ENCODE peak calls at places on chromosomes 3 and 15, in seven cellular contexts. One of them, this sample, is unnamed.

GRCh38 chr3:141294848-141295247 is 63.2 kb downstream of the PXYLP1 start:
- DNase-seq in lower lobe of right lung: no peak
- DNase-seq in astrocyte: peak
- DNase-seq in transverse colon: no peak
- DNase-seq in GM13977: no peak
- DNase-seq in dorsolateral prefrontal cortex: no peak
- DNase-seq in OCI-LY7: no peak
- DNase-seq in this sample: no peak

GRCh38 chr3:36381311-36381956 is 1.1 kb downstream of the STAC start:
- DNase-seq in transverse colon: no peak
- DNase-seq in lower lobe of right lung: no peak
- DNase-seq in GM13977: no peak
- DNase-seq in astrocyte: no peak
- DNase-seq in dorsolateral prefrontal cortex: no peak
- DNase-seq in OCI-LY7: no peak
- DNase-seq in this sample: no peak

GRCh38 chr15:67331676-67332075 is 77.1 kb downstream of the IQCH start:
- DNase-seq in dorsolateral prefrontal cortex: no peak
- DNase-seq in OCI-LY7: no peak
- DNase-seq in transverse colon: no peak
- DNase-seq in GM13977: no peak
- DNase-seq in lower lobe of right lung: no peak
- DNase-seq in astrocyte: no peak
- DNase-seq in this sample: no peak

GRCh38 chr15:70892912-70893560 is 410 bp downstream of the LRRC49 start:
- DNase-seq in GM13977: no peak
- DNase-seq in astrocyte: peak
- DNase-seq in dorsolateral prefrontal cortex: peak
- DNase-seq in OCI-LY7: no peak
- DNase-seq in transverse colon: peak
- DNase-seq in lower lobe of right lung: no peak
- DNase-seq in this sample: no peak

GRCh38 chr15:55230051-55230670 is 33.4 kb upstream of the RSL24D1 start:
- DNase-seq in GM13977: no peak
- DNase-seq in dorsolateral prefrontal cortex: no peak
- DNase-seq in lower lobe of right lung: no peak
- DNase-seq in OCI-LY7: no peak
- DNase-seq in astrocyte: peak
- DNase-seq in transverse colon: no peak
- DNase-seq in this sample: no peak

GRCh38 chr15:74460298-74460697 is 662 bp downstream of the UBL7 start:
- DNase-seq in lower lobe of right lung: no peak
- DNase-seq in astrocyte: no peak
- DNase-seq in OCI-LY7: peak
- DNase-seq in dorsolateral prefrontal cortex: no peak
- DNase-seq in transverse colon: no peak
- DNase-seq in GM13977: peak
- DNase-seq in this sample: no peak

GRCh38 chr15:71275566-71276354 is 160.5 kb downstream of the THSD4 start:
- DNase-seq in GM13977: no peak
- DNase-seq in dorsolateral prefrontal cortex: no peak
- DNase-seq in transverse colon: no peak
- DNase-seq in OCI-LY7: no peak
- DNase-seq in astrocyte: peak
- DNase-seq in lower lobe of right lung: no peak
- DNase-seq in this sample: no peak

GRCh38 chr3:111979689-111980025 is 831 bp downstream of the ABHD10 start:
- DNase-seq in lower lobe of right lung: no peak
- DNase-seq in astrocyte: peak
- DNase-seq in GM13977: no peak
- DNase-seq in transverse colon: no peak
- DNase-seq in OCI-LY7: no peak
- DNase-seq in dorsolateral prefrontal cortex: no peak
- DNase-seq in this sample: no peak

GRCh38 chr3:139455855-139456254 is 20.5 kb downstream of the RBP2 start:
- DNase-seq in transverse colon: no peak
- DNase-seq in dorsolateral prefrontal cortex: no peak
- DNase-seq in astrocyte: no peak
- DNase-seq in lower lobe of right lung: no peak
- DNase-seq in OCI-LY7: no peak
- DNase-seq in GM13977: no peak
- DNase-seq in this sample: no peak

GRCh38 chr3:189842681-189843602 is 211.8 kb downstream of the TP63 start:
- DNase-seq in GM13977: no peak
- DNase-seq in OCI-LY7: no peak
- DNase-seq in dorsolateral prefrontal cortex: no peak
- DNase-seq in astrocyte: no peak
- DNase-seq in transverse colon: peak
- DNase-seq in lower lobe of right lung: no peak
- DNase-seq in this sample: no peak

GRCh38 chr3:185758912-185759311 is 65.9 kb downstream of the IGF2BP2 start:
- DNase-seq in astrocyte: no peak
- DNase-seq in OCI-LY7: no peak
- DNase-seq in lower lobe of right lung: no peak
- DNase-seq in dorsolateral prefrontal cortex: no peak
- DNase-seq in GM13977: no peak
- DNase-seq in transverse colon: no peak
- DNase-seq in this sample: no peak

GRCh38 chr3:149473314-149473990 is 1.0 kb upstream of the TM4SF4 start:
- DNase-seq in GM13977: no peak
- DNase-seq in OCI-LY7: no peak
- DNase-seq in lower lobe of right lung: peak
- DNase-seq in transverse colon: peak
- DNase-seq in dorsolateral prefrontal cortex: no peak
- DNase-seq in astrocyte: peak
- DNase-seq in this sample: peak

GRCh38 chr15:99452728-99453643 is 112.8 kb upstream of the MEF2A start:
- DNase-seq in lower lobe of right lung: peak
- DNase-seq in astrocyte: peak
- DNase-seq in OCI-LY7: no peak
- DNase-seq in GM13977: peak
- DNase-seq in dorsolateral prefrontal cortex: peak
- DNase-seq in transverse colon: peak
- DNase-seq in this sample: no peak

GRCh38 chr15:70299931-70300858 is 202.5 kb upstream of the TLE3 start:
- DNase-seq in GM13977: peak
- DNase-seq in astrocyte: no peak
- DNase-seq in dorsolateral prefrontal cortex: no peak
- DNase-seq in lower lobe of right lung: no peak
- DNase-seq in transverse colon: peak
- DNase-seq in OCI-LY7: peak
- DNase-seq in this sample: no peak

GRCh38 chr3:106296111-106296510 is 427.3 kb upstream of the CBLB start:
- DNase-seq in dorsolateral prefrontal cortex: no peak
- DNase-seq in GM13977: no peak
- DNase-seq in astrocyte: no peak
- DNase-seq in lower lobe of right lung: no peak
- DNase-seq in OCI-LY7: no peak
- DNase-seq in transverse colon: no peak
- DNase-seq in this sample: peak

GRCh38 chr3:139132976-139133375 is 88.3 kb upstream of the PRR23C start:
- DNase-seq in lower lobe of right lung: no peak
- DNase-seq in GM13977: no peak
- DNase-seq in dorsolateral prefrontal cortex: no peak
- DNase-seq in transverse colon: no peak
- DNase-seq in astrocyte: no peak
- DNase-seq in OCI-LY7: no peak
- DNase-seq in this sample: no peak

GRCh38 chr3:58198804-58199203 is 12.0 kb downstream of the DNASE1L3 start:
- DNase-seq in OCI-LY7: no peak
- DNase-seq in astrocyte: no peak
- DNase-seq in dorsolateral prefrontal cortex: no peak
- DNase-seq in lower lobe of right lung: no peak
- DNase-seq in transverse colon: no peak
- DNase-seq in GM13977: no peak
- DNase-seq in this sample: no peak

GRCh38 chr3:124395584-124396340 is 334.5 kb upstream of the UMPS start:
- DNase-seq in astrocyte: no peak
- DNase-seq in transverse colon: no peak
- DNase-seq in lower lobe of right lung: no peak
- DNase-seq in OCI-LY7: no peak
- DNase-seq in dorsolateral prefrontal cortex: no peak
- DNase-seq in GM13977: no peak
- DNase-seq in this sample: no peak

GRCh38 chr15:35305031-35305555 is 220.0 kb upstream of the NANOGP8 start:
- DNase-seq in transverse colon: no peak
- DNase-seq in dorsolateral prefrontal cortex: no peak
- DNase-seq in astrocyte: peak
- DNase-seq in GM13977: no peak
- DNase-seq in OCI-LY7: no peak
- DNase-seq in lower lobe of right lung: no peak
- DNase-seq in this sample: no peak

GRCh38 chr3:24521306-24522154 is 26.9 kb upstream of the THRB start:
- DNase-seq in GM13977: no peak
- DNase-seq in lower lobe of right lung: peak
- DNase-seq in OCI-LY7: no peak
- DNase-seq in astrocyte: peak
- DNase-seq in transverse colon: peak
- DNase-seq in dorsolateral prefrontal cortex: peak
- DNase-seq in this sample: no peak

GRCh38 chr3:99659032-99659431 is 20.6 kb downstream of the COL8A1 start:
- DNase-seq in astrocyte: peak
- DNase-seq in OCI-LY7: no peak
- DNase-seq in transverse colon: no peak
- DNase-seq in dorsolateral prefrontal cortex: no peak
- DNase-seq in lower lobe of right lung: no peak
- DNase-seq in GM13977: no peak
- DNase-seq in this sample: peak

GRCh38 chr3:16923112-16923511 is 38.4 kb downstream of the PLCL2 start:
- DNase-seq in GM13977: no peak
- DNase-seq in dorsolateral prefrontal cortex: no peak
- DNase-seq in transverse colon: no peak
- DNase-seq in OCI-LY7: no peak
- DNase-seq in lower lobe of right lung: no peak
- DNase-seq in astrocyte: no peak
- DNase-seq in this sample: no peak

GRCh38 chr3:13358051-13358450 is 62.1 kb downstream of the NUP210 start:
- DNase-seq in lower lobe of right lung: no peak
- DNase-seq in transverse colon: no peak
- DNase-seq in dorsolateral prefrontal cortex: no peak
- DNase-seq in OCI-LY7: no peak
- DNase-seq in astrocyte: no peak
- DNase-seq in GM13977: no peak
- DNase-seq in this sample: no peak

GRCh38 chr3:13352621-13353131 is 67.4 kb downstream of the NUP210 start:
- DNase-seq in transverse colon: no peak
- DNase-seq in OCI-LY7: no peak
- DNase-seq in astrocyte: peak
- DNase-seq in GM13977: no peak
- DNase-seq in dorsolateral prefrontal cortex: no peak
- DNase-seq in lower lobe of right lung: no peak
- DNase-seq in this sample: no peak

GRCh38 chr3:13349823-13350222 is 70.3 kb downstream of the NUP210 start:
- DNase-seq in dorsolateral prefrontal cortex: no peak
- DNase-seq in transverse colon: no peak
- DNase-seq in lower lobe of right lung: no peak
- DNase-seq in OCI-LY7: no peak
- DNase-seq in astrocyte: no peak
- DNase-seq in GM13977: no peak
- DNase-seq in this sample: no peak

GRCh38 chr3:13357074-13357473 is 63.0 kb downstream of the NUP210 start:
- DNase-seq in astrocyte: no peak
- DNase-seq in transverse colon: no peak
- DNase-seq in dorsolateral prefrontal cortex: no peak
- DNase-seq in GM13977: no peak
- DNase-seq in lower lobe of right lung: no peak
- DNase-seq in OCI-LY7: no peak
- DNase-seq in this sample: no peak

GRCh38 chr3:13353936-13354542 is 66.1 kb downstream of the NUP210 start:
- DNase-seq in GM13977: no peak
- DNase-seq in dorsolateral prefrontal cortex: no peak
- DNase-seq in lower lobe of right lung: no peak
- DNase-seq in transverse colon: no peak
- DNase-seq in OCI-LY7: no peak
- DNase-seq in astrocyte: peak
- DNase-seq in this sample: no peak
- TF ChIP-seq CTCF in GM13977: no peak
- TF ChIP-seq CTCF in dorsolateral prefrontal cortex: peak
- TF ChIP-seq CTCF in lower lobe of right lung: no peak
- TF ChIP-seq CTCF in transverse colon: no peak
- TF ChIP-seq CTCF in OCI-LY7: peak
- TF ChIP-seq CTCF in astrocyte: peak
- TF ChIP-seq CTCF in this sample: peak

GRCh38 chr15:64653757-64654156 is 121.6 kb downstream of the RBPMS2 start:
- DNase-seq in transverse colon: no peak
- DNase-seq in OCI-LY7: peak
- DNase-seq in astrocyte: no peak
- DNase-seq in GM13977: no peak
- DNase-seq in dorsolateral prefrontal cortex: no peak
- DNase-seq in lower lobe of right lung: no peak
- DNase-seq in this sample: no peak
- TF ChIP-seq CTCF in transverse colon: peak
- TF ChIP-seq CTCF in OCI-LY7: peak
- TF ChIP-seq CTCF in astrocyte: peak
- TF ChIP-seq CTCF in GM13977: peak
- TF ChIP-seq CTCF in dorsolateral prefrontal cortex: peak
- TF ChIP-seq CTCF in lower lobe of right lung: peak
- TF ChIP-seq CTCF in this sample: no peak

GRCh38 chr15:77584691-77585090 is 48.0 kb downstream of the LINGO1 start:
- DNase-seq in OCI-LY7: no peak
- DNase-seq in GM13977: no peak
- DNase-seq in transverse colon: no peak
- DNase-seq in astrocyte: no peak
- DNase-seq in lower lobe of right lung: no peak
- DNase-seq in dorsolateral prefrontal cortex: no peak
- DNase-seq in this sample: no peak

GRCh38 chr15:77581896-77582569 is 50.7 kb downstream of the LINGO1 start:
- DNase-seq in astrocyte: no peak
- DNase-seq in GM13977: no peak
- DNase-seq in dorsolateral prefrontal cortex: no peak
- DNase-seq in lower lobe of right lung: no peak
- DNase-seq in transverse colon: peak
- DNase-seq in OCI-LY7: no peak
- DNase-seq in this sample: no peak

GRCh38 chr15:77580991-77581682 is 51.6 kb downstream of the LINGO1 start:
- DNase-seq in dorsolateral prefrontal cortex: peak
- DNase-seq in transverse colon: no peak
- DNase-seq in GM13977: no peak
- DNase-seq in OCI-LY7: no peak
- DNase-seq in astrocyte: no peak
- DNase-seq in lower lobe of right lung: no peak
- DNase-seq in this sample: no peak

GRCh38 chr15:77582763-77583162 is 49.9 kb downstream of the LINGO1 start:
- DNase-seq in GM13977: no peak
- DNase-seq in astrocyte: no peak
- DNase-seq in OCI-LY7: no peak
- DNase-seq in transverse colon: peak
- DNase-seq in lower lobe of right lung: no peak
- DNase-seq in dorsolateral prefrontal cortex: no peak
- DNase-seq in this sample: no peak

GRCh38 chr15:77584201-77584600 is 48.5 kb downstream of the LINGO1 start:
- DNase-seq in transverse colon: no peak
- DNase-seq in dorsolateral prefrontal cortex: no peak
- DNase-seq in lower lobe of right lung: no peak
- DNase-seq in GM13977: no peak
- DNase-seq in OCI-LY7: peak
- DNase-seq in astrocyte: no peak
- DNase-seq in this sample: no peak
- TF ChIP-seq CTCF in transverse colon: no peak
- TF ChIP-seq CTCF in dorsolateral prefrontal cortex: peak
- TF ChIP-seq CTCF in lower lobe of right lung: no peak
- TF ChIP-seq CTCF in GM13977: peak
- TF ChIP-seq CTCF in OCI-LY7: peak
- TF ChIP-seq CTCF in astrocyte: no peak
- TF ChIP-seq CTCF in this sample: no peak

GRCh38 chr3:51257865-51258264 is 127.2 kb upstream of the MANF start:
- DNase-seq in astrocyte: no peak
- DNase-seq in dorsolateral prefrontal cortex: no peak
- DNase-seq in OCI-LY7: no peak
- DNase-seq in GM13977: no peak
- DNase-seq in lower lobe of right lung: no peak
- DNase-seq in transverse colon: no peak
- DNase-seq in this sample: no peak
- TF ChIP-seq CTCF in astrocyte: no peak
- TF ChIP-seq CTCF in dorsolateral prefrontal cortex: no peak
- TF ChIP-seq CTCF in OCI-LY7: no peak
- TF ChIP-seq CTCF in GM13977: no peak
- TF ChIP-seq CTCF in lower lobe of right lung: no peak
- TF ChIP-seq CTCF in transverse colon: no peak
- TF ChIP-seq CTCF in this sample: no peak